ENCODE peak calls at places on chromosomes 16 and 17, in six cellular contexts. Q is CD8-positive, alpha-beta memory T cell; N is effector memory CD4-positive, alpha-beta T cell; H is left lung; S is H1; K is thoracic aorta. V is an unnamed sample. For H3K36me3 and H3K4me1, the result is how much of the 10 kb centered on the place peaks cover.

GRCh38 chr17:17129466-17129865 is 76.7 kb downstream of the PLD6 start:
- DNase-seq in Q (no peak), N (no peak), H (no peak), S (no peak), K (no peak), V (no peak)

GRCh38 chr16:1171001-1171400 is 18.1 kb downstream of the CACNA1H start:
- DNase-seq in Q (no peak), N (no peak), H (no peak), S (no peak), K (no peak), V (no peak)

GRCh38 chr17:18928726-18929125 is 23.2 kb upstream of the SLC5A10 start:
- DNase-seq in Q (no peak), N (no peak), H (no peak), S (no peak), K (no peak), V (no peak)

GRCh38 chr17:37742762-37743611 is 1.9 kb downstream of the HNF1B start:
- DNase-seq in Q (no peak), N (no peak), H (no peak), S (no peak), K (no peak), V (no peak)

GRCh38 chr16:74297296-74297665 is 667 bp downstream of the PSMD7 start:
- DNase-seq in Q (peak), N (no peak), H (no peak), S (no peak), K (peak), V (no peak)

GRCh38 chr17:27389542-27390140 is 66.6 kb upstream of the KSR1 start:
- DNase-seq in Q (no peak), N (no peak), H (no peak), S (no peak), K (no peak), V (no peak)

GRCh38 chr16:27771201-27771910 is 221.4 kb downstream of the KATNIP start:
- DNase-seq in Q (no peak), N (no peak), H (no peak), S (no peak), K (no peak), V (no peak)

GRCh38 chr16:84153660-84154214 is 8.6 kb downstream of the DNAAF1 start:
- DNase-seq in Q (no peak), N (no peak), H (no peak), S (no peak), K (no peak), V (no peak)

GRCh38 chr16:69340095-69340644 is 598 bp downstream of the NIP7 start:
- DNase-seq in Q (no peak), N (no peak), H (no peak), S (no peak), K (no peak), V (no peak)

GRCh38 chr17:62892870-62893338 is 73.1 kb upstream of the TANC2 start:
- DNase-seq in Q (peak), N (peak), H (peak), S (no peak), K (no peak), V (no peak)

GRCh38 chr17:28404812-28405570 is 1.0 kb downstream of the SLC46A1 start:
- DNase-seq in Q (no peak), N (no peak), H (no peak), S (no peak), K (no peak), V (no peak)

GRCh38 chr17:34616148-34616547 is 36.8 kb downstream of the TMEM132E start:
- DNase-seq in Q (no peak), N (no peak), H (no peak), S (no peak), K (no peak), V (no peak)

GRCh38 chr16:49998991-49999390 is 26.0 kb upstream of the CNEP1R1 start:
- DNase-seq in Q (no peak), N (no peak), H (no peak), S (no peak), K (no peak), V (no peak)

GRCh38 chr17:78397681-78398101 is 19.2 kb downstream of the PGS1 start:
- DNase-seq in Q (no peak), N (no peak), H (no peak), S (no peak), K (peak), V (no peak)

GRCh38 chr17:62807812-62808575 is at the start of gene MARCHF10:
- DNase-seq in Q (no peak), N (no peak), H (peak), S (no peak), K (no peak), V (no peak)

GRCh38 chr17:81393684-81394376 is 1.4 kb upstream of the BAHCC1 start:
- DNase-seq in Q (no peak), N (peak), H (peak), S (peak), K (peak), V (peak)
- H3K27ac ChIP-seq in Q (peak), N (no peak), H (peak), S (no peak), K (peak), V (no peak)

GRCh38 chr16:23072769-23073549 is 76.3 kb downstream of the USP31 start:
- DNase-seq in Q (no peak), N (no peak), H (no peak), S (no peak), K (no peak), V (no peak)

GRCh38 chr16:23074423-23074822 is 74.8 kb downstream of the USP31 start:
- DNase-seq in Q (no peak), N (no peak), H (no peak), S (no peak), K (no peak), V (no peak)

GRCh38 chr16:23072084-23072599 is 77.1 kb downstream of the USP31 start:
- DNase-seq in Q (no peak), N (no peak), H (peak), S (no peak), K (peak), V (no peak)

GRCh38 chr16:23069844-23070243 is 79.4 kb downstream of the USP31 start:
- DNase-seq in Q (no peak), N (no peak), H (no peak), S (no peak), K (no peak), V (no peak)

DNA sequence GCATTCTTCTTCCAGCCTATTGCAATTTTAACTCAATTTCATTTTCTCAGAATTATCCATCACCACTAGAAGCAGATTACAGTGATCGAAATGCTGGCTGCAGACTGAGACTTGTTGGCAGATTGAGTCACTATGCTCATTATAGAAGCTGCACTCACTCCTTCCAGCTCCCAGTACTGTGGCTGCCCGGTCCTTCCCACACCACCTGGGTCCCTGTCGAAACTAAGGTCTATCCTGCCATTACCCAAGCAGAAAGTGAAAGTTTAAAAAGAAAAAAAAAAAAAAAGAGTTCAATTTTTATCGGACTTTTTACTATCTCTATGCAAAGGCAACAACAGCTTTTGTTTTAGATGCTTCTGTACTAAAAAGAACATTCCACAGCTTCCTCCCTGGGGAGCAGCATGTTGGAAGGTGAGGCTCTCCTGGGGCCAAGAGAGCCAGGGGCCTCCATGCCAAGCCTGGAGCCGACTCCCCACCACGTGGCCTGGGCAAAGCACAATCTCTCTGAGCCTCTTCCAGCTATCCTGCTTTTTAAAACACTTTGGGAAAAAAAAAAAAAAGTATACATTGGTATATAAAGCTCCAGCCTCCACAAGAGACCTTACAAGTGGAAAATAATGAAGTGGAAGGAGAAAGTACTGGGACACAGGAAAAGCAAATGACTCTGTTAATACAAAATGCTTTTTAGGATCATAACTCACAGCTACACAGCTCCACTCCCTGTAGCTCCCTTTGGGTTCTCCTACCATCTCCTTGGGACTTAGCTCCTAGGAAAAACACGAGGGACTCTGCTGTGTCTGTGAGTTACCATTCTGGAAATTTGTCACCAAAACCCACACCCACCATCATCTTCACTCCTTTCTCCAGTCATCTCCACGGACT is 77.8 kb downstream of the USP31 start:
- DNase-seq in Q (no peak), N (no peak), H (no peak), S (no peak), K (no peak), V (no peak)
- H3K36me3 ChIP-seq in Q (under half), N (under half), H (under half), S (under half), K (under half), V (under half)

DNA sequence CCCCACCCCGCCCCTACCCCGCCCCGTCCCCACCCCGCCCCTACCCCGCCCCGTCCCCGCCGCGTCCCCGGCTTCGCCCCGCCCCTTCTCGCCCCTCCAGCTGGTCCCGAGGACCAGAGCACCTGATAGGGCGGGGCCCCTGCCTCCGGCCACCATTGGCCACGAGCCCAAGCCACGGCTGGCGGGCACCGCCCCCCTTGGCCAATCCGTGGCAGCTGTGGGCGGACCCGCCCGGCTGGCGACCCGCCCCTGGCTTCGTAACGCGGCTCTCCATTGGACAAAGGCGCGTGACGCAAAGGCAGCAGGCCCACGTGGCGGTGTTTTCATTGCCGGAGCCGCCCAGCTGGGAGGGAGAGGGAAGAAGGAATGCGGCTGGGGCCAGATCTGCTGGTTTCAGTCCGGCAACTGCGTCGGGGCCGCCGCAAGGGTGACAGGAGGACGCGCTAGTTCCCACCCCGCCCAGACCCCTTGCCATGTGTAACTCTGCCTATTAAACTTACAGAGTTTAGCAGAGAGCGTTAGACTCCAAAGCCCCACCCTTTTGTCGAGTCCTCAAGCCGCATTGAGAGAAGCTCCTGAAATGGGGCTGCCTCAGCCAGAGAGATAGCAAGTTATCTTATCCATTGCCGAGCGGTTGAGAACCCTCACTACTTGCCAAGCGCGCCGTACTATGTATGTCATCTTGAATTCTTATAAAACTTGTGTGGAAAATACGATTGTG is 403 bp upstream of the WIPI1 start:
- DNase-seq in Q (peak), N (peak), H (peak), S (peak), K (peak), V (peak)
- H3K4me1 ChIP-seq in Q (half or more), N (under half), H (half or more), S (under half), K (under half), V (under half)

GRCh38 chr17:20074001-20074400 is 64.8 kb downstream of the SPECC1 start:
- DNase-seq in Q (no peak), N (no peak), H (no peak), S (no peak), K (no peak), V (no peak)

GRCh38 chr17:20071824-20072691 is 62.9 kb downstream of the SPECC1 start:
- DNase-seq in Q (no peak), N (no peak), H (no peak), S (no peak), K (no peak), V (no peak)

GRCh38 chr17:20072692-20072992 is 63.5 kb downstream of the SPECC1 start:
- DNase-seq in Q (no peak), N (no peak), H (no peak), S (no peak), K (no peak), V (no peak)

GRCh38 chr17:20074489-20074888 is 65.3 kb downstream of the SPECC1 start:
- DNase-seq in Q (no peak), N (no peak), H (no peak), S (no peak), K (no peak), V (no peak)

DNA sequence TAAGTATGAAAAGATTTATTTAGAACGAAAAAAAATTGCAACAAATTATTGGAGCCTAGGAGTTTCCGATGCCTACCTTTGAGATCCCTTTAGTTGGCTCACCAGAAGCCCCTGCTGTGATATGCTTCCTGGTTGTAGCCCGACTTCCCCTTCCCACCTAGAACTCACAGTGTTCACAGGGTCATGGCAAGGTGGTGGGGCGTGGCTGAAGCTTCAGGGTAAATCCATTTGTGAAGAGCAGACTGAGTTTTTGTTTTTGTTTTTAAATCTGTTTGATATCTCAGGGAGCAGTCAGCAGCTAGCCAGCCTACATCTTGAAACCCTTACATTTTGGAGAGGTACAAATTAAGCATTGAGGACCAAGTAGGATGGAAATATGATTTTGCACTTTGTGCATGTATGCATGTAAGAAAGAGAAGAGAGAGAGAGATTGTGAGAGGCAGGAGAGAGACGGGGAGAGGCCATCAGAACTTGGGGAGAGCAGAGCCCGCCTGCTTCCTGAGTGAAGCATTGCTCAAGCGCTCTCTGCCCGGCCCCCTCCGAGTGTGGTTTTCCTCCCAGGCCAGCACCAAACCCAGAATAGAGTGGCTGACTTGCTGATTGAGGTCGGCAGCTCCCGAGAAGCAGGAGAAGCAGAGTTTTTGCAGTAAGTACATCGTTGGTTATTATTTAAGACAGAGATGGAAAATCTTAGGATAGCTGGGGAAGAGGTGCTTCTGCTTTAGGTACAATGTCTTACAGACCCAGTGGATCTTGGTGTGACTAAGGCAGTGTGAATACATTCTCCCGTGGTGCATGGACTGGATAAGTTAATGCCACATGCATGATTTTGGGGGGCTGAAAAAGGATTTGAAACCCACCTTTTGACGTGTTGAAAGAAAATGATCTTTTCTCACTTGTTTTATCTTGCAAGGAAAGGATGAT is 64.2 kb downstream of the SPECC1 start:
- DNase-seq in Q (peak), N (no peak), H (peak), S (no peak), K (no peak), V (no peak)
- H3K27ac ChIP-seq in Q (no peak), N (no peak), H (no peak), S (no peak), K (peak), V (no peak)

GRCh38 chr17:49819118-49819517 is 28.8 kb downstream of the TAC4 start:
- DNase-seq in Q (no peak), N (no peak), H (no peak), S (no peak), K (no peak), V (no peak)

GRCh38 chr17:49819651-49820050 is 28.2 kb downstream of the TAC4 start:
- DNase-seq in Q (no peak), N (no peak), H (no peak), S (no peak), K (no peak), V (no peak)

GRCh38 chr17:49821916-49822315 is 26.0 kb downstream of the TAC4 start:
- DNase-seq in Q (no peak), N (no peak), H (no peak), S (no peak), K (no peak), V (no peak)

GRCh38 chr17:49821466-49821865 is 26.4 kb downstream of the TAC4 start:
- DNase-seq in Q (no peak), N (no peak), H (no peak), S (no peak), K (no peak), V (no peak)

GRCh38 chr17:49820773-49821172 is 27.1 kb downstream of the TAC4 start:
- DNase-seq in Q (no peak), N (no peak), H (no peak), S (no peak), K (no peak), V (no peak)
- H3K36me3 ChIP-seq in Q (under half), N (under half), H (under half), S (under half), K (half or more), V (under half)

DNA sequence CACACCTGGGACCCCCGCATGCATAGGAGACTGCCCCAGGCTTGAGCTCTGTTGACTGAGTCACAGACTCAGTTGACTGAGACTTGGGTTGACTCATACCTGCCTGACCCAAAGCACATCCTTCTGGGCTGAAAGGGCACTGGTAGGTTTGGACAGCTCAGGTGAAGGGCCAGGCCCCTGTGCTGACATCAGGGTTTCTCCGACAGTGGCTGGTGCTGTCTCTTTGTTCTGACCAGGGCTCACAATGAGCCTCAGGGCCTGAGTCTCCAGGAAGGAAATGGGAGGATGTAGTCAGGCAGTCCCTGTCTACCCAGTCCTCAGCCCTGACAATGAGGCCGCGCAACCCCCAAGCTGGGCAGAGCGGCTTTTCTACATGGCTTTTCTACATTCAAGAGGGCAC is 6.5 kb downstream of the SPNS2 start:
- DNase-seq in Q (no peak), N (no peak), H (no peak), S (no peak), K (no peak), V (no peak)
- H3K4me1 ChIP-seq in Q (under half), N (under half), H (half or more), S (under half), K (under half), V (under half)

GRCh38 chr16:4094138-4094773 is 22.0 kb downstream of the ADCY9 start:
- DNase-seq in Q (no peak), N (no peak), H (peak), S (no peak), K (no peak), V (no peak)

GRCh38 chr16:4096509-4096908 is 19.7 kb downstream of the ADCY9 start:
- DNase-seq in Q (no peak), N (no peak), H (no peak), S (no peak), K (no peak), V (no peak)

GRCh38 chr16:4098496-4098895 is 17.7 kb downstream of the ADCY9 start:
- DNase-seq in Q (no peak), N (no peak), H (peak), S (no peak), K (no peak), V (no peak)

GRCh38 chr16:4101421-4102275 is 14.6 kb downstream of the ADCY9 start:
- DNase-seq in Q (no peak), N (no peak), H (peak), S (no peak), K (no peak), V (no peak)

GRCh38 chr16:4097826-4098240 is 18.4 kb downstream of the ADCY9 start:
- DNase-seq in Q (no peak), N (no peak), H (peak), S (no peak), K (no peak), V (no peak)
- H3K27ac ChIP-seq in Q (no peak), N (no peak), H (peak), S (no peak), K (no peak), V (no peak)

GRCh38 chr16:11725457-11725856 is 17.2 kb downstream of the TXNDC11 start:
- DNase-seq in Q (no peak), N (no peak), H (no peak), S (no peak), K (no peak), V (no peak)

GRCh38 chr16:11721781-11722467 is 20.7 kb downstream of the TXNDC11 start:
- DNase-seq in Q (no peak), N (no peak), H (no peak), S (no peak), K (no peak), V (no peak)

GRCh38 chr16:11726008-11726407 is 16.6 kb downstream of the TXNDC11 start:
- DNase-seq in Q (no peak), N (no peak), H (peak), S (no peak), K (no peak), V (no peak)

GRCh38 chr16:11719171-11719570 is 23.5 kb downstream of the TXNDC11 start:
- DNase-seq in Q (no peak), N (no peak), H (no peak), S (no peak), K (no peak), V (no peak)

DNA sequence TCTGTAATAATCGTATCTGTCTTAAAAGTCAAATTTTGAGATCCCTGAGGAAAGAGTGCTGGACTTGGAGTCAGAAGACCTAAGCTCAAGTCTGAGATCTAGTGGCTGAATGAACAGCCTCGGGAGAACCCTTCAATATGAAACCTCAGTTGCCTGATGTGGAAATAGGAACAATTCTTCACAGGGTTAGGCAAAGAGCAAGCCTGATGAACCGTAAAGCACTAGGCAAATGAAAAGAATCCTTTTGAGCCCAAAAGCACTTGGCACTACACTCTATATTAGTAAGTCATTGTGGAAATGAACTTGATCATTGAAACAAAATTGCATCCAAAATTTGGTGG is 20.2 kb downstream of the TXNDC11 start:
- DNase-seq in Q (no peak), N (no peak), H (no peak), S (no peak), K (no peak), V (no peak)
- H3K36me3 ChIP-seq in Q (under half), N (half or more), H (under half), S (under half), K (under half), V (under half)

V was measured in iPS DF 6.9.